ENCODE peak calls at places on chromosomes 7 and 10, in seven cellular contexts. R is activated CD8-positive, alpha-beta T cell treated with anti-CD3 and anti-CD28 coated beads for 36 hours; Q is left ventricle myocardium inferior; N is A549; T is spleen; A is left lung; J is cardiac muscle cell. K is an unnamed sample.

GRCh38 chr7:127632276-127632910 is 14.5 kb upstream of the PAX4 start:
- DNase-seq in R (no peak), Q (no peak), N (no peak), T (no peak), A (no peak), J (peak; percentile 49), K (no peak)

GRCh38 chr7:107920048-107920772 is 29.2 kb downstream of the DLD start:
- DNase-seq in R (peak; percentile 5), Q (no peak), N (no peak), T (no peak), A (no peak), J (peak; percentile 42), K (no peak)

GRCh38 chr10:118409295-118409694 is 67.2 kb upstream of the FAM204A start:
- DNase-seq in R (no peak), Q (no peak), N (no peak), T (no peak), A (no peak), J (no peak), K (no peak)

GRCh38 chr10:35394411-35394851 is 58.1 kb downstream of the CCNY start:
- DNase-seq in R (no peak), Q (no peak), N (no peak), T (no peak), A (no peak), J (no peak), K (no peak)

GRCh38 chr10:7908541-7909210 is 90.4 kb downstream of the TAF3 start:
- DNase-seq in R (no peak), Q (no peak), N (no peak), T (no peak), A (no peak), J (no peak), K (no peak)

GRCh38 chr7:155198901-155199845 is 98.5 kb upstream of the INSIG1 start:
- DNase-seq in R (peak; percentile 70), Q (no peak), N (peak; percentile 33), T (no peak), A (no peak), J (peak; percentile 44), K (peak; percentile 68)

GRCh38 chr10:61643316-61643751 is 19.4 kb upstream of the CABCOCO1 start:
- DNase-seq in R (no peak), Q (no peak), N (no peak), T (no peak), A (no peak), J (peak; percentile 70), K (no peak)

GRCh38 chr7:23067271-23067670 is 38.3 kb upstream of the KLHL7 start:
- DNase-seq in R (no peak), Q (no peak), N (no peak), T (no peak), A (no peak), J (peak; percentile 83), K (no peak)

GRCh38 chr10:12481956-12482355 is 132.6 kb downstream of the CAMK1D start:
- DNase-seq in R (no peak), Q (no peak), N (no peak), T (peak; percentile 24), A (no peak), J (no peak), K (no peak)

GRCh38 chr10:78420946-78421732 is 387.5 kb downstream of the RPS24 start:
- DNase-seq in R (no peak), Q (no peak), N (no peak), T (no peak), A (no peak), J (no peak), K (no peak)

GRCh38 chr7:14457567-14458453 is 444.7 kb downstream of the DGKB start:
- DNase-seq in R (peak; percentile 59), Q (peak; percentile 48), N (peak; percentile 76), T (peak; percentile 64), A (peak; percentile 20), J (peak; percentile 93), K (peak; percentile 18)

GRCh38 chr7:99618726-99619125 is 2.0 kb downstream of the ZSCAN25 start:
- DNase-seq in R (no peak), Q (no peak), N (peak; percentile 15), T (no peak), A (no peak), J (no peak), K (no peak)

GRCh38 chr10:32163076-32163773 is 107.0 kb upstream of the KIF5B start:
- DNase-seq in R (no peak), Q (no peak), N (no peak), T (no peak), A (no peak), J (no peak), K (no peak)

GRCh38 chr7:5457245-5457735 is 33.7 kb upstream of the TNRC18 start:
- DNase-seq in R (no peak), Q (no peak), N (no peak), T (no peak), A (no peak), J (no peak), K (no peak)

GRCh38 chr10:99694171-99694570 is 34.9 kb downstream of the ENTPD7 start:
- DNase-seq in R (no peak), Q (no peak), N (no peak), T (no peak), A (no peak), J (peak; percentile 35), K (no peak)

GRCh38 chr7:28142650-28143049 is 37.9 kb downstream of the JAZF1 start:
- DNase-seq in R (peak; percentile 15), Q (no peak), N (no peak), T (no peak), A (no peak), J (no peak), K (no peak)
- TF ChIP-seq CTCF in R (no peak), Q (peak; percentile 16), N (no peak), T (no peak), A (no peak), J (no peak), K (peak; percentile 39)

GRCh38 chr7:44087914-44088838 is 5.8 kb upstream of the POLM start:
- DNase-seq in R (no peak), Q (peak; percentile 73), N (no peak), T (peak; percentile 79), A (peak; percentile 43), J (peak; percentile 87), K (no peak)
- TF ChIP-seq CTCF in R (no peak), Q (no peak), N (no peak), T (no peak), A (no peak), J (no peak), K (no peak)

DNA sequence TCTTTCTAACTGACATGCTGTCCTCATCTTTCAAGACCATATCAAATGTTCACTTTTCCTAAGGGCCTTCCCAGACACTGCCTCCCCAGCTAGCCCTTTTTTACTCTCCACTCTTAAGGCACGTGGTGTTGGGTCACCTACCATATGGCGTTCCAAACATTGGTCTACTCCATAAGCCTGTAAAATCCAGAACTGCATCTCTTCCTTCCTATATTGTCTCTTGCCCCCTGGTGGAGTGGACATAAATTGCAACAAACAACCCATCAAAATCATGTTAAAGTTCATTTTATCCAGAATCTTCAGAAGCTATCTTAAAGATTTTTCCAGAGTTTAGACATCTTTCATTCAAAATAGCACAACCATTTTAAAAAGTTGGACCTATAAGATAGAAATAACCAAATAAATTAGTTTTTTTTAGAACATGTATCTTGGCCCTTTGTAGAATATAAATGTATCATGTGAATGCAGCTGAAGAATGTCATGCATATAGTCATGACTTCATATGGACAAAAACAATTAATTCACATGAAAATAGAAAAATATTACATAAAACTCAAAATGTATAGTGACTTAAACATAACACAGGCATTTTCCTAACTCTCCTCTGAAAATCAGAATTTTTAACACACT is 180.6 kb upstream of the CHRM2 start:
- DNase-seq in R (peak; percentile 4), Q (no peak), N (peak; percentile 24), T (no peak), A (no peak), J (peak; percentile 47), K (peak; percentile 12)
- TF ChIP-seq CTCF in R (peak; percentile 40), Q (peak; percentile 56), N (peak; percentile 25), T (no peak), A (peak; percentile 12), J (peak; percentile 67), K (peak; percentile 55)

DNA sequence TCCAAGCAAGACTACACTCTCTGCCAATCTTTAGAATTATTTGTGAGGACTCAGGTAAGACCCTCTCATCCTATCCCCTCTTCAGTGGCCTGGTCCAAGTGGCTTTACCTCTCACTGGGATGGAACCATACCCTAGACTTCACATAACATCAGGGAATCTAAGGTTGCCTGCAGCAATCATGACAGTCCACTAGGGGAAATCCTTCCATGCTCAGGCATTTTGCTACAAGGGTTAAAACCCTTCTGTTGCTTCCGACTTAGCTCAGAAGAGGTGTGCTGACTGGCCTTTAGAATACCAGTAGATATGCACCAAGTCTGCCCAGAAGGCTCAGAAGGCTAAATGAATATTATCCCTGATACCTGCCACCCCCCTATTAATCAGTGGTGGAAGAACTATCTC is 24.9 kb upstream of the NPS start:
- DNase-seq in R (no peak), Q (no peak), N (peak; percentile 16), T (no peak), A (no peak), J (no peak), K (no peak)
- TF ChIP-seq CTCF in R (no peak), Q (no peak), N (no peak), T (no peak), A (no peak), J (no peak), K (no peak)

DNA sequence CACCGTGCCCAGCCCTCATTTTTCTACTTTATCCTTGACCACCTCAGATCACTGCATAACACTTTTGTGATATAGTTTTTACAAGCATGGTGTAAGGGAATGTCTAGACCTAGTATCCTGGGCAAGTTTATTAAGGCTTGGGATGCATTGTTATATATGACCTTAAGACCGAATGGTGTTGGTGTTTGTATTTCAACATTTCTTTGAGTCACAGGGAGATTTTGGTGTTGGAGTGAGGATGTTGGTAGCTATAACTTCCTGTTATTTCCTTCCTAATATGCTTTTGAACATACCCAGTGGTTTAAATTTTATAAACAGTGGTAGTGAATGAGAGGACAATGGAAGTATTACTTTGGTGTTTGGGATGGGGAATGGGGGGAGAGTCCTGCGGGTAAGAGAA is 2.6 kb downstream of the EXOC4 start:
- DNase-seq in R (no peak), Q (no peak), N (no peak), T (no peak), A (no peak), J (peak; percentile 25), K (no peak)
- TF ChIP-seq CTCF in R (no peak), Q (no peak), N (no peak), T (no peak), A (no peak), J (no peak), K (no peak)

GRCh38 chr7:83934118-83934734 is 260.4 kb downstream of the SEMA3A start:
- DNase-seq in R (no peak), Q (no peak), N (no peak), T (no peak), A (no peak), J (no peak), K (no peak)
- TF ChIP-seq CTCF in R (no peak), Q (peak; percentile 19), N (peak; percentile 44), T (no peak), A (no peak), J (peak; percentile 40), K (no peak)